ENCODE peak calls at places on chromosomes 13 and 19, in four cellular contexts. E, A, B and Y are unnamed samples.
A peak's percentile ranks its signal among the peaks of the same experiment; 100 is the strongest.

GRCh38 chr19:32012886-32013635 is 332.3 kb upstream of the ZNF507 start:
- DNase-seq in E (no peak), A (peak; percentile 33), B (no peak), Y (no peak)

GRCh38 chr19:34356875-34357274 is 8.1 kb upstream of the GPI start:
- DNase-seq in E (no peak), A (no peak), B (no peak), Y (no peak)

GRCh38 chr19:41871573-41872383 is 5.3 kb upstream of the CD79A start:
- DNase-seq in E (no peak), A (no peak), B (no peak), Y (peak; percentile 56)

GRCh38 chr19:31329819-31330218 is 19.4 kb downstream of the TSHZ3 start:
- DNase-seq in E (no peak), A (no peak), B (no peak), Y (no peak)

GRCh38 chr19:33557720-33558119 is 36.1 kb upstream of the PEPD start:
- DNase-seq in E (no peak), A (no peak), B (no peak), Y (no peak)

GRCh38 chr13:99374169-99374991 is 67.2 kb upstream of the GPR183 start:
- DNase-seq in E (no peak), A (no peak), B (no peak), Y (no peak)

GRCh38 chr19:19552811-19553210 is 14.7 kb downstream of the CILP2 start:
- DNase-seq in E (no peak), A (peak; percentile 92), B (peak; percentile 71), Y (peak; percentile 58)

GRCh38 chr13:52793507-52793906 is 53.9 kb upstream of the CNMD start:
- DNase-seq in E (no peak), A (no peak), B (no peak), Y (no peak)

GRCh38 chr13:25171170-25171516 is 945 bp downstream of the AMER2 start:
- DNase-seq in E (no peak), A (no peak), B (no peak), Y (no peak)

GRCh38 chr13:75353786-75354193 is 128.2 kb downstream of the TBC1D4 start:
- DNase-seq in E (peak; percentile 39), A (no peak), B (no peak), Y (no peak)

GRCh38 chr13:35144496-35144895 is 202.4 kb downstream of the NBEA start:
- DNase-seq in E (no peak), A (no peak), B (no peak), Y (no peak)

GRCh38 chr13:44212633-44213387 is 160.8 kb upstream of the SERP2 start:
- DNase-seq in E (peak; percentile 77), A (no peak), B (no peak), Y (no peak)

GRCh38 chr13:58795715-58796114 is 1164.2 kb downstream of the PCDH17 start:
- DNase-seq in E (no peak), A (no peak), B (no peak), Y (no peak)

GRCh38 chr13:113153810-113154748 is 4.4 kb upstream of the PROZ start:
- DNase-seq in E (peak; percentile 51), A (peak; percentile 71), B (peak; percentile 76), Y (peak; percentile 70)

GRCh38 chr19:45768644-45769053 is 403 bp downstream of the SIX5 start:
- DNase-seq in E (peak; percentile 41), A (peak; percentile 67), B (peak; percentile 38), Y (peak; percentile 79)
- TF ChIP-seq USF2 in E (no peak), A (no peak), B (no peak), Y (no peak)

DNA sequence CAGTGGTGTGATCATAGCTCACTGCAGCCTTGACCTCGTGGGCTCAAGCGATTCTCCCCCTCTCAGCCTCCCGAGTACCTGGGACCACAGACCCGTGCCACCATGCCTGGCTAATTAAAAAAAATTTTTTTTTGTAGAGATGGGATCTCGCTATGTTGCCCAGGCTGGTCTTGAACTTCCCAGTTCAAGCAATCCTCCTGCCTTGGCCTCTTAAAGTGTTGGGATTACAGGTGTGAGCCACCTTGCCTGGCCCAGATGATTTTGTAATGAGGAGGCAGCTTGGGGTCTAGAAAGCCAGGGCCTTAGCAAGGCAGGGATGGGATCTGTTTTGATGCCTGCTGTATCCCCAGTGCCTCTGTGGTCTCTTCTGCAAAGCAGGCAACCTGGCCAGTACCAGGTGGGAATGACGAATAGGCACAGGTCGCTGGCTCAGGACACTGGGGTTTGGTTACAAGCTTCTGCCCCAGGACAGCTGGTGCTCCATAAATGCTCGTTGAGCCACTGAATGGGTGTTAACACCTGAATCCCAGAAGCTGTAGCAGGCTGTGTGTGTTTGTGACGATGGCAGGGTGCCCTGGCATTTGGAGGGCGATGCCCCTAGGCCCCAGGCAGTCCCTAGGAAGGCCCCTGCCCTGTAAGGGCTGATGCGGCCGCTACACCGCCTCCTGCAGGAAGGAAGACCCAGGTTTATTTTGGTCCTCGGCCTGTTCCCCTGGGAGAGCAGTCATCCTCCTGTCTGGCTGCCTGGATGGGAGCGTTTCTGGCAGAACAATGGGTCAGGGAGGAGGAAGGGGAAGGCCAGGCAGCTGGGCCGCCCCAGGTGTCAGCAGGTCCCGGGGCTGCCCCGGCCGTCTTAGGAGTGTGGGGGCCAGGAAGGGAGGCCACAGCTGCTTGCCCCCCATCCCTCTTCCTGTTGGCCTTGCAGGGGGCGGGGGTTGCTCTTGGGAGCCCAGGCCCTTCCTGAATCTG is 8.6 kb downstream of the TNFAIP8L1 start:
- DNase-seq in E (no peak), A (peak; percentile 69), B (no peak), Y (no peak)
- TF ChIP-seq USF2 in E (no peak), A (no peak), B (no peak), Y (no peak)

DNA sequence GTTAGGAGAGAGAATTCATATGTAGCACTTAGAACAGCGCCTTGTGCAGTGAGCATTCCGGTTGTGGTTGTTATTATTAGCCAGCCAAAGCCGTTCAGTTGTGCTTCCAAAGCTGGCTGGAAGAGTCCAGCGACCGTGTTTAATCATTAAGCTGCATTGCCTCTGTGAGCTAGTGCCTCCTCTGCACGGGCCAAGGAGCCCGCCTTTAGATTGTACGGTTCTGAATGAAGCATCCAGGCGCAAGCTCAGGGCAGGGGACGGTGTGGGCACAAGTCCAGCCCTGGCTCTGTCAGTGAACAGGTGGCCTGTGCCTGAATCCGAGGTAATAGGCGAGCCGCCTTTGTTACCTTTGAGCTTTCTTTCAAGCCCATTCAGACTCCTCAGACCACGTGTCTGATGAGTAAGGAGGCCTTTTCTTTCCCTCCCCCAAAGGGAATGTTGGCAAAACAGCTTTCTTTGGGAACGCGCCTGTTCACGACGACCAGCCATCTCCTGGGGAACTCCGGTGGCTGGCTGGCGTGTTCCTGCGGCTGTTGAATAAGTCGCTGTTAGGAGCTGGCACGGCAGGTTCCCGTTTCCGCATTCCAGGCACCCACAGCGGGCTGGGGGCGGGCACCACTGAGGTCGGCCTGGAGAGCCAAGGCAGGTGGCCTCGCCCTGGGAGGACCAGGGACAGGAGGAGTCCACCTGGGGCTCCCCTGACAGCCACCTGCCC is 25.1 kb downstream of the SIPA1L3 start:
- DNase-seq in E (peak; percentile 78), A (peak; percentile 78), B (no peak), Y (peak; percentile 97)
- TF ChIP-seq USF2 in E (peak; percentile 74), A (no peak), B (no peak), Y (peak; percentile 89)

DNA sequence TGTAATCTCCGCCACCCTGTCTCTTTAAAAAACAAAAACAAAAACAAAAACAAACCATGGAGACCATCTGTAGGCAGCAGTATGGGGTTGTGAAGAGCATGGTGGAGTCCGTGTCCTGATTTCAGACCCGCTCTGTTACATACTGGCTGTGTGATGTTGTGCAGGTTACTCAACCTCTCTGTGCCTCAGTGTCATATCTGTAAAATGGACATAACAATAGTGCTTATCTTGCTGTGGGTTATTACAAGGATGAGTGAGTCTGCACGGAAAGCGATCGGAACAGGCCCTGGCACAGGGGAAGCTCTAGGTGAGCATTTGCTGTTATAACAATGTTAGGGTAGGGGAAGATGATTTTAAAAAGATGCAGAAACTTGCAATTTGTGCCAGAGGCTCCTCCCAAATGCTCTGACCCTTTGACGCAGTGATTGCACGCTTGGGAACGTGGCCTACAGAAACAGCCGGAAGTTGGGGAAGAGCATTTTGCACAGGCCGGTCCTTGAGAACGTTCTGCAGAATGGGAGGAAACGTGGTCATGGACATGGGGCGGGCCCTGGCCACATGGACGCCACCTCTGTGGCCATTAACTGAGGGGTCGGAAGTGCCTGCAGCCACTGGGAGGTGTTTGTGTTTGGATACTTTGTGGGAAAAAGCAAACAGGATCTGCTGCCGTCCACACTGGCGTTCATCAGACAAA is 15.7 kb upstream of the SELENOW start:
- DNase-seq in E (no peak), A (no peak), B (no peak), Y (no peak)
- TF ChIP-seq USF2 in E (no peak), A (no peak), B (no peak), Y (no peak)

GRCh38 chr13:97076898-97077297 is 82.6 kb upstream of the OXGR1 start:
- DNase-seq in E (no peak), A (no peak), B (no peak), Y (no peak)
- TF ChIP-seq USF2 in E (no peak), A (no peak), B (no peak), Y (no peak)

GRCh38 chr19:14050512-14050911 is 11.4 kb downstream of the PALM3 start:
- DNase-seq in E (no peak), A (no peak), B (no peak), Y (no peak)

GRCh38 chr19:14051980-14052379 is 9.9 kb downstream of the PALM3 start:
- DNase-seq in E (no peak), A (no peak), B (no peak), Y (no peak)

GRCh38 chr19:14052470-14052869 is 9.4 kb downstream of the PALM3 start:
- DNase-seq in E (no peak), A (no peak), B (no peak), Y (no peak)

GRCh38 chr19:14053032-14053431 is 8.8 kb downstream of the PALM3 start:
- DNase-seq in E (no peak), A (no peak), B (peak; percentile 9), Y (no peak)

GRCh38 chr19:14048439-14049153 is 13.3 kb downstream of the PALM3 start:
- DNase-seq in E (no peak), A (peak; percentile 97), B (peak; percentile 79), Y (peak; percentile 44)
- TF ChIP-seq USF2 in E (no peak), A (no peak), B (no peak), Y (no peak)

DNA sequence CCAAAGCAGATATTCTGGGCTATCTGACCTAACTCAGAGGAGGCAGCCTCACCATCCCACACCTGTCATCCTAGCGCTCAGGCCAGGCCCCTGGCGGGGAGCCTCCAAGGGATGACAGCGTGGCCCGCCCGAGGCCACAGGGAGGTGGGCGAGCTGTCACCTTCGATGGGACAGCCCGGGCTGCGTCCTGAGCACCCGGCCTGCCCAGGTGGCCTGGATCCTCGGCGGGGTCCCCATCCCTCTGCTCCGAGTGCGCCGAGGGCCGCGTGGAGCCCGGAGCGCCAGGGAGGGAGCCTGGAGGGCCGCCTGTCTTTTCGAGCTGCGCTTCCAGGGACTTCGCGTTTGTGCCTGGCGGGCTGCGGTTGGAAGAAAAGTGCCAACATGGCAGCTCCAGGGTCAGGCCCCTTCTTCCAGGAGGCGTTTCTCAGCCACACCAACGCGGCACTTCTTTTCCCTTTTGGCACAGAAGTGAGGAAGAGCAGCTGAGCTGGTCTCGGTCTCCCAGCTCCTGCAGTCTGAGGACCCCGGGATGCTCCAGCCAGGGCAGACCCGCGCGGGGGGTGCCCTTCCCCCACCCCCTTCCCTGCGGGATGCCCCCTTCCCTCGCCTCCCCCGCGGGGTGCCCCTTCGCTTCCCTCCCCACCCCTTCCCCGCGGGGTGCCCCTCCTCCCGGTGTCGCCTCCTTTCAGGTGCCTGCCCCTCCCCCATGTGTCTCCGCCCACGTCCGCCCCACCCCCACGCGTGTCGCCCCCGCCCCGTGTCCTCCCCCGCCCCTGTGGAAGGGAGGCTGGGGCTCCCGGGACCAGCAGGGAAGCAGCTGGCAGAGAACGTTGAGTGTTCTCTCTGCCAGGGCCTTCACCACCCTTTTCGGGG is 42.3 kb downstream of the GJA3 start:
- DNase-seq in E (no peak), A (no peak), B (peak; percentile 72), Y (peak; percentile 21)
- TF ChIP-seq USF2 in E (no peak), A (no peak), B (no peak), Y (no peak)

GRCh38 chr13:93775507-93776108 is 549.0 kb downstream of the GPC6 start:
- DNase-seq in E (peak; percentile 85), A (no peak), B (no peak), Y (no peak)
- TF ChIP-seq USF2 in E (no peak), A (no peak), B (no peak), Y (no peak)